ENCODE peak calls at places on chromosomes 16 and 17, in eight cellular contexts. K is endothelial cell of umbilical vein, N is ovary, X is stomach, Y is lung, E is pancreas, B is brain microvascular endothelial cell, J is mesendoderm. W is an unnamed sample.

GRCh38 chr17:7023576-7024401 is 939 bp downstream of the BCL6B start:
- DNase-seq in K (peak; percentile 100), N (peak; percentile 75), X (peak; percentile 93), Y (peak; percentile 97), E (peak; percentile 95), B (peak; percentile 81), J (peak; percentile 99), W (peak; percentile 51)

GRCh38 chr17:80751070-80751459 is 206.4 kb downstream of the RPTOR start:
- DNase-seq in K (no peak), N (no peak), X (no peak), Y (no peak), E (no peak), B (no peak), J (no peak), W (no peak)

GRCh38 chr17:7992516-7992915 is 9.9 kb upstream of the GUCY2D start:
- DNase-seq in K (no peak), N (no peak), X (no peak), Y (no peak), E (no peak), B (peak; percentile 38), J (peak; percentile 70), W (peak; percentile 62)

GRCh38 chr16:2814757-2815298 is 2.2 kb upstream of the PRSS21 start:
- DNase-seq in K (no peak), N (no peak), X (no peak), Y (no peak), E (no peak), B (no peak), J (no peak), W (no peak)

GRCh38 chr16:12095275-12096161 is 119.0 kb downstream of the SNX29 start:
- DNase-seq in K (peak; percentile 64), N (peak; percentile 69), X (peak; percentile 70), Y (peak; percentile 64), E (peak; percentile 58), B (peak; percentile 59), J (peak; percentile 58), W (no peak)

GRCh38 chr17:13484020-13484419 is 117.7 kb downstream of the HS3ST3A1 start:
- DNase-seq in K (no peak), N (no peak), X (no peak), Y (no peak), E (no peak), B (peak; percentile 43), J (no peak), W (no peak)

GRCh38 chr17:35170968-35171771 is 23.0 kb downstream of the SLC35G3 start:
- DNase-seq in K (peak; percentile 53), N (no peak), X (no peak), Y (no peak), E (no peak), B (no peak), J (no peak), W (no peak)

GRCh38 chr17:56896968-56897359 is 16.9 kb downstream of the TRIM25 start:
- DNase-seq in K (no peak), N (no peak), X (peak; percentile 56), Y (no peak), E (no peak), B (no peak), J (no peak), W (no peak)

GRCh38 chr16:10120953-10121352 is 61.3 kb downstream of the GRIN2A start:
- DNase-seq in K (no peak), N (no peak), X (no peak), Y (no peak), E (no peak), B (peak; percentile 18), J (no peak), W (no peak)

GRCh38 chr17:39820541-39820940 is 43.6 kb downstream of the IKZF3 start:
- DNase-seq in K (no peak), N (no peak), X (no peak), Y (no peak), E (no peak), B (no peak), J (peak; percentile 70), W (no peak)

GRCh38 chr17:70503449-70503848 is 334.1 kb downstream of the KCNJ2 start:
- DNase-seq in K (no peak), N (no peak), X (no peak), Y (no peak), E (no peak), B (no peak), J (no peak), W (no peak)

GRCh38 chr17:42809250-42809649 is 10.6 kb downstream of the CNTD1 start:
- DNase-seq in K (no peak), N (peak; percentile 76), X (no peak), Y (no peak), E (peak; percentile 43), B (no peak), J (no peak), W (no peak)

GRCh38 chr17:21374455-21375161 is 1.5 kb upstream of the KCNJ12 start:
- DNase-seq in K (no peak), N (no peak), X (no peak), Y (no peak), E (no peak), B (no peak), J (peak; percentile 15), W (no peak)

GRCh38 chr16:75120253-75120652 is 3.7 kb upstream of the LDHD start:
- DNase-seq in K (no peak), N (no peak), X (no peak), Y (no peak), E (no peak), B (no peak), J (no peak), W (no peak)

GRCh38 chr17:65173284-65173793 is 36.2 kb downstream of the RGS9 start:
- DNase-seq in K (peak; percentile 54), N (no peak), X (peak; percentile 42), Y (no peak), E (no peak), B (peak; percentile 86), J (peak; percentile 39), W (peak; percentile 38)

GRCh38 chr16:69563605-69564580 is 1.9 kb upstream of the NFAT5 start:
- DNase-seq in K (peak; percentile 69), N (no peak), X (no peak), Y (no peak), E (no peak), B (peak; percentile 10), J (peak; percentile 61), W (no peak)

GRCh38 chr16:47057631-47057996 is 84.1 kb upstream of the DNAJA2 start:
- DNase-seq in K (no peak), N (peak; percentile 0), X (no peak), Y (no peak), E (no peak), B (no peak), J (no peak), W (no peak)

GRCh38 chr17:12727076-12727750 is 61.5 kb downstream of the MYOCD start:
- DNase-seq in K (no peak), N (peak; percentile 23), X (no peak), Y (no peak), E (no peak), B (peak; percentile 19), J (no peak), W (no peak)

GRCh38 chr17:58385359-58385899 is 31.9 kb downstream of the RNF43 start:
- DNase-seq in K (no peak), N (no peak), X (no peak), Y (no peak), E (no peak), B (no peak), J (no peak), W (no peak)

GRCh38 chr16:1071561-1072225 is 854 bp upstream of the SSTR5 start:
- DNase-seq in K (no peak), N (no peak), X (no peak), Y (no peak), E (no peak), B (no peak), J (no peak), W (no peak)
- H3K27me3 ChIP-seq in K (peaks cover 10% of the 10 kb centered on the region), N (no peaks in the 10 kb centered on the region), X (peaks cover 92% of the 10 kb centered on the region), Y (peaks cover 27% of the 10 kb centered on the region), E (peaks cover 12% of the 10 kb centered on the region), B (peaks cover 52% of the 10 kb centered on the region), J (no peaks in the 10 kb centered on the region), W (peaks cover 67% of the 10 kb centered on the region)

GRCh38 chr17:19541445-19541844 is 7.8 kb downstream of the SLC47A1 start:
- DNase-seq in K (no peak), N (no peak), X (no peak), Y (no peak), E (no peak), B (no peak), J (peak; percentile 25), W (no peak)

GRCh38 chr17:19540706-19541370 is 7.2 kb downstream of the SLC47A1 start:
- DNase-seq in K (no peak), N (no peak), X (no peak), Y (no peak), E (no peak), B (no peak), J (peak; percentile 23), W (no peak)

GRCh38 chr17:19539841-19540311 is 6.2 kb downstream of the SLC47A1 start:
- DNase-seq in K (no peak), N (no peak), X (no peak), Y (no peak), E (no peak), B (no peak), J (no peak), W (no peak)

GRCh38 chr17:19544366-19544765 is 10.7 kb downstream of the SLC47A1 start:
- DNase-seq in K (no peak), N (no peak), X (no peak), Y (no peak), E (no peak), B (no peak), J (no peak), W (no peak)

GRCh38 chr17:19542247-19542646 is 8.6 kb downstream of the SLC47A1 start:
- DNase-seq in K (no peak), N (no peak), X (no peak), Y (no peak), E (no peak), B (no peak), J (no peak), W (no peak)
- H3K27me3 ChIP-seq in K (no peaks in the 10 kb centered on the region), N (no peaks in the 10 kb centered on the region), X (no peaks in the 10 kb centered on the region), Y (no peaks in the 10 kb centered on the region), E (no peaks in the 10 kb centered on the region), B (no peaks in the 10 kb centered on the region), J (no peaks in the 10 kb centered on the region), W (peaks cover 22% of the 10 kb centered on the region)

DNA sequence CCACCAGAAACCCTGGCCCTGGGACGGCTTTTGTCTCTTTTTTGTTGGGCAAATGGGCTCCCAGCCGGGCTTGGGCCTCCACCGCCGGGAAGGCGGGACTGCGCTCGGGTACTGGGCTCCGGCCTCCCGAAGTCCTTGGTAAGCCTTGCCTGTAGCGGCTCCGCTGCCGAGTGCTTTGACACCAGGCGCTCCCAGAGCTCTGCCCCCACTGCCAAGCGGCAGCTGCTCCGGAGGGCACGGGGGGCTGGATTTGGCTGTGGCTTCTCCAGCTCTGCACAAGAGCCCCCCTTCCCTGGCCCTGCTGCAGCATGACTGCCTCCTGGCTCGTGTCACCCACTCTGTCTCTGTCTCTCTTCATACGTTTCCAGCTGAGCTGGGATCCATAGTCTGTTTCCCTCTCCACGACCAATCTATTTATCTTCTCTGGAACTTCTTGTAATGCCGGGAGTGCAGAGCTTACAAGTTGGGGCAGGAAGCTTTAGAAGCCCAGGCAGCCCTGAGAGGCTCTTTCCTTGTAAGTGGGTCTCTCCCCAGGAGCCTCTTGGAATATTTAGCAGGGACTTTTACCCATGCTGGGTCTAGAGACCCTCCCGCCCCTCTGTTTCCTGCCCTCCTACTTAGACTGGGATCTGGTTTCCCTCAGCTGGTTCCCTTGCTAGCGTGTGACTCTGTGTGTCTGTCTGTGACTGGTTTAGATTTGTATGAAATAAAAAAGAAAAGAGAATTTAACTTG is 246.9 kb upstream of the GSE1 start:
- DNase-seq in K (no peak), N (no peak), X (no peak), Y (no peak), E (no peak), B (no peak), J (peak; percentile 43), W (no peak)
- H3K27me3 ChIP-seq in K (no peaks in the 10 kb centered on the region), N (no peaks in the 10 kb centered on the region), X (no peaks in the 10 kb centered on the region), Y (no peaks in the 10 kb centered on the region), E (no peaks in the 10 kb centered on the region), B (no peaks in the 10 kb centered on the region), J (no peaks in the 10 kb centered on the region), W (peaks cover 28% of the 10 kb centered on the region)

GRCh38 chr17:6018788-6019187 is 51.4 kb upstream of the WSCD1 start:
- DNase-seq in K (no peak), N (no peak), X (no peak), Y (no peak), E (no peak), B (no peak), J (peak; percentile 57), W (no peak)
- H3K27me3 ChIP-seq in K (peaks cover 3% of the 10 kb centered on the region), N (no peaks in the 10 kb centered on the region), X (no peaks in the 10 kb centered on the region), Y (no peaks in the 10 kb centered on the region), E (no peaks in the 10 kb centered on the region), B (no peaks in the 10 kb centered on the region), J (no peaks in the 10 kb centered on the region), W (no peaks in the 10 kb centered on the region)

W was measured in kidney epithelial cell.